ENCODE peak calls at places on chromosomes 7 and 10, in eight cellular contexts. N, H, M, V, L, A, U and W are unnamed samples.

GRCh38 chr7:106372121-106372520 is 87.3 kb upstream of the NAMPT start:
- DNase-seq in N (no peak), H (no peak), M (no peak), V (no peak), L (no peak), A (no peak), U (no peak), W (no peak)

GRCh38 chr7:28626629-28627262 is 214.4 kb downstream of the CREB5 start:
- DNase-seq in N (no peak), H (peak), M (peak), V (peak), L (no peak), A (no peak), U (peak), W (no peak)

GRCh38 chr10:90592903-90593302 is 264.9 kb downstream of the HTR7 start:
- DNase-seq in N (peak), H (peak), M (peak), V (peak), L (no peak), A (no peak), U (peak), W (peak)

GRCh38 chr7:110595694-110596093 is 495.2 kb upstream of the LRRN3 start:
- DNase-seq in N (no peak), H (no peak), M (no peak), V (no peak), L (no peak), A (no peak), U (no peak), W (no peak)

GRCh38 chr7:93476491-93477344 is 97.8 kb downstream of the CALCR start:
- DNase-seq in N (no peak), H (no peak), M (no peak), V (peak), L (no peak), A (no peak), U (no peak), W (no peak)

GRCh38 chr10:130744631-130745030 is 566.9 kb downstream of the TCERG1L start:
- DNase-seq in N (no peak), H (no peak), M (no peak), V (no peak), L (no peak), A (no peak), U (no peak), W (no peak)

GRCh38 chr7:131845573-131846337 is 289.3 kb upstream of the PODXL start:
- DNase-seq in N (no peak), H (no peak), M (no peak), V (no peak), L (no peak), A (no peak), U (no peak), W (no peak)

GRCh38 chr10:46992794-46993552 is 81.7 kb downstream of the PTPN20 start:
- DNase-seq in N (peak), H (no peak), M (no peak), V (peak), L (no peak), A (no peak), U (peak), W (no peak)

GRCh38 chr7:24441331-24442059 is 131.8 kb upstream of the PALS2 start:
- DNase-seq in N (no peak), H (no peak), M (no peak), V (no peak), L (no peak), A (no peak), U (no peak), W (no peak)

GRCh38 chr7:123871998-123872867 is 27.3 kb downstream of the HYAL4 start:
- DNase-seq in N (no peak), H (peak), M (peak), V (peak), L (peak), A (no peak), U (peak), W (no peak)

GRCh38 chr10:123926401-123927264 is 35.0 kb upstream of the CPXM2 start:
- DNase-seq in N (no peak), H (no peak), M (no peak), V (no peak), L (no peak), A (no peak), U (no peak), W (no peak)

GRCh38 chr10:129759214-129760002 is 204.7 kb downstream of the EBF3 start:
- DNase-seq in N (no peak), H (no peak), M (peak), V (peak), L (no peak), A (no peak), U (peak), W (no peak)

GRCh38 chr7:45203947-45204445 is 46.4 kb downstream of the RAMP3 start:
- DNase-seq in N (no peak), H (no peak), M (no peak), V (no peak), L (no peak), A (no peak), U (no peak), W (no peak)

GRCh38 chr10:6875229-6875544 is 295.1 kb upstream of the PRKCQ start:
- DNase-seq in N (no peak), H (no peak), M (no peak), V (no peak), L (no peak), A (no peak), U (no peak), W (no peak)

GRCh38 chr10:132654708-132655661 is 117.4 kb downstream of the INPP5A start:
- DNase-seq in N (peak), H (peak), M (peak), V (peak), L (peak), A (peak), U (peak), W (peak)

GRCh38 chr7:24881622-24882021 is 98.4 kb downstream of the OSBPL3 start:
- DNase-seq in N (no peak), H (peak), M (no peak), V (peak), L (no peak), A (no peak), U (no peak), W (no peak)

GRCh38 chr10:121155742-121156141 is 304.6 kb downstream of the WDR11 start:
- DNase-seq in N (no peak), H (peak), M (no peak), V (no peak), L (no peak), A (no peak), U (peak), W (no peak)

GRCh38 chr7:90599892-90600555 is 3.9 kb downstream of the CDK14 start:
- DNase-seq in N (no peak), H (no peak), M (no peak), V (no peak), L (no peak), A (no peak), U (no peak), W (no peak)

GRCh38 chr7:154167807-154168206 is 115.6 kb downstream of the DPP6 start:
- DNase-seq in N (no peak), H (no peak), M (no peak), V (no peak), L (no peak), A (no peak), U (no peak), W (no peak)

GRCh38 chr7:44278451-44279161 is 46.8 kb downstream of the CAMK2B start:
- DNase-seq in N (no peak), H (no peak), M (no peak), V (peak), L (peak), A (no peak), U (peak), W (no peak)

GRCh38 chr10:48881937-48882336 is 57.7 kb downstream of the LRRC18 start:
- DNase-seq in N (no peak), H (no peak), M (no peak), V (no peak), L (no peak), A (no peak), U (no peak), W (no peak)

GRCh38 chr10:43970018-43970698 is 321.5 kb upstream of the ZNF32 start:
- DNase-seq in N (no peak), H (no peak), M (no peak), V (no peak), L (no peak), A (no peak), U (no peak), W (no peak)

GRCh38 chr7:121160150-121161008 is 168.4 kb upstream of the WNT16 start:
- DNase-seq in N (no peak), H (no peak), M (no peak), V (no peak), L (no peak), A (no peak), U (no peak), W (no peak)

GRCh38 chr10:81472927-81473470 is 402.0 kb upstream of the NRG3 start:
- DNase-seq in N (no peak), H (no peak), M (no peak), V (peak), L (no peak), A (no peak), U (no peak), W (no peak)

GRCh38 chr7:134737561-134738353 is 41.7 kb upstream of the CALD1 start:
- DNase-seq in N (no peak), H (no peak), M (no peak), V (no peak), L (no peak), A (no peak), U (no peak), W (no peak)

GRCh38 chr10:112261281-112261822 is 21.8 kb upstream of the TECTB start:
- DNase-seq in N (no peak), H (no peak), M (no peak), V (no peak), L (no peak), A (no peak), U (no peak), W (no peak)

GRCh38 chr10:132103116-132103910 is 37.6 kb downstream of the JAKMIP3 start:
- DNase-seq in N (no peak), H (no peak), M (no peak), V (no peak), L (no peak), A (no peak), U (no peak), W (no peak)

GRCh38 chr10:132193907-132194552 is 7.3 kb downstream of the DPYSL4 start:
- DNase-seq in N (no peak), H (peak), M (peak), V (no peak), L (no peak), A (no peak), U (no peak), W (no peak)

GRCh38 chr7:23353172-23353571 is 54.0 kb downstream of the MALSU1 start:
- DNase-seq in N (no peak), H (no peak), M (no peak), V (no peak), L (no peak), A (no peak), U (no peak), W (no peak)

GRCh38 chr10:112360308-112361270 is 13.3 kb upstream of the ACSL5 start:
- DNase-seq in N (no peak), H (peak), M (no peak), V (no peak), L (no peak), A (no peak), U (peak), W (no peak)